ENCODE peak calls at places on chromosomes 1 and 21, in seven cellular contexts. I is HCT116; R is CD4-positive, alpha-beta memory T cell; V is CD8-positive, alpha-beta T cell; T is uterus; F is tibial nerve; S is cardiac muscle cell. X is an unnamed sample. For H3K27me3, the result is how much of the 10 kb centered on the place peaks cover.

GRCh38 chr1:37438037-37438970 is 36.1 kb upstream of the ZC3H12A start:
- DNase-seq in I (no peak), S (no peak), F (no peak), V (no peak), R (no peak), T (no peak), X (no peak)

GRCh38 chr1:169003864-169004516 is 102.5 kb upstream of the ATP1B1 start:
- DNase-seq in I (no peak), R (no peak), F (no peak), T (no peak), V (no peak), S (peak), X (no peak)

GRCh38 chr21:44871576-44872265 is 1.8 kb downstream of the PTTG1IP start:
- DNase-seq in I (no peak), F (no peak), V (no peak), T (no peak), S (peak), R (no peak), X (no peak)

GRCh38 chr1:103489881-103490280 is 35.6 kb upstream of the RNPC3 start:
- DNase-seq in V (no peak), F (no peak), S (no peak), R (no peak), I (no peak), T (no peak), X (no peak)

GRCh38 chr1:87202922-87203655 is 125.6 kb upstream of the LMO4 start:
- DNase-seq in S (no peak), V (no peak), R (no peak), F (no peak), I (no peak), T (no peak), X (no peak)

GRCh38 chr1:32742132-32742947 is 39.8 kb upstream of the SYNC start:
- DNase-seq in S (no peak), R (no peak), T (peak), F (no peak), V (no peak), I (no peak), X (no peak)

GRCh38 chr1:109314805-109315204 is 8.0 kb upstream of the MYBPHL start:
- DNase-seq in F (no peak), I (no peak), S (peak), R (no peak), T (no peak), V (no peak), X (no peak)

GRCh38 chr1:181423301-181423918 is 59.9 kb upstream of the CACNA1E start:
- DNase-seq in R (peak), V (no peak), F (no peak), I (peak), S (peak), T (no peak), X (peak)

GRCh38 chr1:162857850-162858249 is 3.1 kb downstream of the CCDC190 start:
- DNase-seq in F (no peak), I (no peak), S (peak), V (no peak), R (no peak), T (no peak), X (no peak)

GRCh38 chr1:62774006-62774405 is 9.9 kb upstream of the ATG4C start:
- DNase-seq in R (no peak), S (no peak), I (no peak), V (no peak), T (no peak), F (no peak), X (no peak)

GRCh38 chr1:54310439-54311328 is 95.5 kb downstream of the SSBP3 start:
- DNase-seq in S (peak), V (no peak), I (peak), F (no peak), T (no peak), R (no peak), X (peak)

GRCh38 chr1:57111210-57111609 is 145.4 kb upstream of the C8B start:
- DNase-seq in V (no peak), R (no peak), T (no peak), F (no peak), S (no peak), I (no peak), X (no peak)

GRCh38 chr1:198387587-198387986 is 152.9 kb downstream of the ATP6V1G3 start:
- DNase-seq in F (no peak), S (peak), T (no peak), R (no peak), I (no peak), V (no peak), X (no peak)

GRCh38 chr1:243488459-243489163 is 232.8 kb downstream of the SDCCAG8 start:
- DNase-seq in T (no peak), I (no peak), F (no peak), R (no peak), S (no peak), V (no peak), X (no peak)

GRCh38 chr1:63793741-63794240 is 20.0 kb downstream of the ROR1 start:
- DNase-seq in I (no peak), F (no peak), R (no peak), T (no peak), S (no peak), V (no peak), X (no peak)

GRCh38 chr1:105793541-105794146 is 1262.8 kb upstream of the PRMT6 start:
- DNase-seq in T (no peak), I (no peak), R (no peak), V (no peak), S (peak), F (no peak), X (peak)

GRCh38 chr21:39220150-39220549 is 36.9 kb upstream of the PSMG1 start:
- DNase-seq in F (no peak), V (no peak), R (no peak), I (no peak), T (no peak), S (no peak), X (no peak)

GRCh38 chr1:59278780-59279354 is 18.0 kb upstream of the FGGY start:
- DNase-seq in V (no peak), F (no peak), S (no peak), T (no peak), I (no peak), R (no peak), X (no peak)

GRCh38 chr1:111054656-111055055 is 85.2 kb downstream of the DRAM2 start:
- DNase-seq in I (no peak), S (no peak), R (no peak), V (no peak), F (no peak), T (no peak), X (no peak)

GRCh38 chr21:37558676-37559204 is 192.2 kb downstream of the DYRK1A start:
- DNase-seq in V (no peak), S (no peak), R (no peak), F (no peak), I (no peak), T (no peak), X (no peak)

GRCh38 chr1:211198111-211198510 is 61.1 kb upstream of the RCOR3 start:
- DNase-seq in R (no peak), F (no peak), S (peak), V (no peak), T (no peak), I (no peak), X (no peak)

GRCh38 chr1:29629401-29629800 is 393.1 kb downstream of the PTPRU start:
- DNase-seq in F (no peak), T (no peak), R (no peak), V (no peak), I (no peak), S (no peak), X (no peak)

GRCh38 chr1:1432566-1432950 is 2.9 kb upstream of the VWA1 start:
- DNase-seq in V (no peak), I (no peak), F (no peak), T (no peak), S (no peak), R (no peak), X (no peak)

GRCh38 chr1:59502009-59502691 is 205.3 kb downstream of the FGGY start:
- DNase-seq in S (peak), R (no peak), F (no peak), V (no peak), T (no peak), I (no peak), X (no peak)

GRCh38 chr1:244074559-244075171 is 23.6 kb downstream of the ZBTB18 start:
- DNase-seq in S (no peak), V (peak), R (peak), F (no peak), I (no peak), T (no peak), X (no peak)

GRCh38 chr1:39195166-39196111 is 9.1 kb upstream of the MACF1 start:
- DNase-seq in F (no peak), S (peak), T (no peak), V (no peak), I (no peak), R (peak), X (no peak)

GRCh38 chr1:42348498-42348897 is 13.5 kb upstream of the FOXJ3 start:
- DNase-seq in S (no peak), V (no peak), F (no peak), R (no peak), T (no peak), I (no peak), X (peak)

GRCh38 chr1:223683586-223684487 is 18.3 kb upstream of the CAPN8 start:
- DNase-seq in V (peak), S (peak), F (no peak), R (peak), I (no peak), T (no peak), X (peak)

GRCh38 chr1:244211559-244211944 is 160.5 kb downstream of the ZBTB18 start:
- DNase-seq in S (peak), F (no peak), R (no peak), I (no peak), V (no peak), T (peak), X (no peak)

DNA sequence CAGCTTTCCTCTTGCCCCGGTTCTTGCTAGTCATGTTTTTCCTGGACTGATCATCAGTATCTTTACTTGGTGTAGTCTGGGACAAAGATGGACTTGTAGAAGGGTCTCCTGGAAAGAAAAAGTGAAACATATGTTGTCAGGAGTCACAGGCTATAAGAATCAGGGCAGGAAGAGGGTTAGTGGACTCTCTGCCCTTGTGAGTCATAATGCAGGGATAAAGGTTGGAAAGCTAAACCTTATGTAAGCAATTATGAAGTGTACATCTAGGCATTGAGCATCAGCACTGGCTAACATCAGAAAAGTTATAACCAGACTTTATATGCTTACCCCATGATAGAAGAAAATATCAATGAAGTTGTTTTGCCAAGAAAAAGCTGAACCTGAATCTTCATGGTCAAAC is 51.2 kb downstream of the XKR8 start:
- DNase-seq in F (no peak), V (no peak), I (no peak), T (no peak), R (no peak), S (no peak), X (no peak)
- H3K27ac ChIP-seq in F (no peak), V (no peak), I (no peak), T (no peak), R (no peak), S (no peak), X (no peak)

GRCh38 chr1:10965621-10966226 is 46.7 kb upstream of the TARDBP start:
- DNase-seq in I (no peak), F (peak), R (peak), V (no peak), S (peak), T (no peak), X (no peak)
- H3K27me3 ChIP-seq in I (under half), F (under half), R (under half), V (under half), S (under half), T (under half), X (under half)

GRCh38 chr1:6262570-6263420 is 1.9 kb upstream of the GPR153 start:
- DNase-seq in V (no peak), F (no peak), T (peak), I (no peak), R (no peak), S (peak), X (no peak)

GRCh38 chr1:6260433-6260934 is 414 bp downstream of the GPR153 start:
- DNase-seq in T (peak), I (no peak), R (no peak), F (no peak), V (no peak), S (no peak), X (peak)

GRCh38 chr1:6259491-6260362 is 1.2 kb downstream of the GPR153 start:
- DNase-seq in I (peak), R (peak), V (peak), F (peak), T (peak), S (peak), X (peak)

GRCh38 chr1:6261615-6261995 is 707 bp upstream of the GPR153 start:
- DNase-seq in I (no peak), R (no peak), T (no peak), V (no peak), F (no peak), S (no peak), X (peak)

DNA sequence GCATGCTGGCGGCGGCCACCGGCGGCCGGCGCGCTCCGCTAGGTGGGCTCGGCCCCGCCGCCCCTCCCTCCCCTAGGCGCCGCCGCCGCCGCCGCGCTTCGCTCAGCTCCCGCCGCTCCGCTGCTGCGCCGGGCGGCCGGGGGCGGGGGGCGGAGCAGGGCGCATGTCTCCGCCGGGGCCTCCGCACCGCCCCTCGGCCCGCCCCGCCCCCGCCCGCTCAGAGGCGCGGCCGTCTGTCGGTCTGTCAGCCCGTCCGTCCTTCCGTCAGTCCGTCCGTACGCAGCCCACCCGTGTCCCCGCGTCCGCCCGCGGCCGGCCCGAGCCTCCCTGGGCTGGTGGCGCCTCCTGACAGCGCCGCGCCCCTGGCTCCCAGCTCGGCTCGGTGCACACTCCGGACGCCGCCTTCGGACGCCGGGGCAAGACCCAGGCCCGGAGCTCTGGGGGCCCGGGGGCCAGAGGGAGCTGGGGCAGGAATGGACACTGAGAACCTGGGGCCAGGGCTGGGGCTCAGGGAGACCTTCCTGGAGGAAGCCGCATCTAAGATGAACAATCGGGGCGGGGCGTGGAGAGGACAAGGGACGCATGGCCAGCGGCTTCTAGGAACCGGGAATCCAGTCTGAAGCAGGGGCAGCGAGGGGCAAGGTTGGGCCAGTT is at the start of gene GPR153:
- DNase-seq in S (peak), V (no peak), R (peak), T (peak), I (no peak), F (no peak), X (peak)
- H3K27ac ChIP-seq in S (no peak), V (no peak), R (no peak), T (peak), I (peak), F (peak), X (no peak)

DNA sequence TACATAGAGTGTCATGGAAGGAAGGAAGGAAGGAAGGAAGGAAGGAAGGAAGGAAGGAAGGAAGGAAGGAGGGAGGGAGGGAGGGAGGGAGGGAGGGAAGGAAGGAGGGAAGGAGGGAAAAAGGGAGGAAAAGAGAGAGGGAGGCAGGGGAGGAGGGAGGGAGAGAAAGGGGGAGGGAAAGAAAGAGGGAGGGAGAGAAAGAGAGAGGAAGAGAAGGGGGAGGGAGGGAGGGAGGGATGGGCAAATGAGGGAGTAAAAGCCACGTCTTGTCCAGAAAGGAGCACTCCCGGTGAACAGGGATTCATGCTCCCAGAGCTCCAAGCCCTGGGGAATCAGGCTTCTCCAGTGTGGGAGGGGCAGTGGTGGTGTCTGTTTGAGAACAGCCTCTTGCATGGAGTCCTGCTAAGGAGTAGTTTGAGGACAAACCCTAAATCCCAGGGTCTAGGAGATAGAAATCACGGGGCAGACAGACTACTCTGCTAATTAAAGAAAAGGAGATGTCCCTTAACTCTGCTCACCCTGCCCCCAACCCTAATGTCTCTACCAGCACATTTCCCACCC is 71.6 kb downstream of the TAS1R2 start:
- DNase-seq in S (no peak), F (no peak), R (no peak), V (no peak), I (no peak), T (no peak), X (no peak)
- H3K27me3 ChIP-seq in S (under half), F (under half), R (under half), V (under half), I (under half), T (under half), X (under half)

GRCh38 chr21:33936221-33937038 is 20.8 kb upstream of the ATP5PO start:
- DNase-seq in T (no peak), S (no peak), F (no peak), V (no peak), R (peak), I (no peak), X (no peak)
- H3K27ac ChIP-seq in T (no peak), S (peak), F (no peak), V (peak), R (peak), I (no peak), X (no peak)

DNA sequence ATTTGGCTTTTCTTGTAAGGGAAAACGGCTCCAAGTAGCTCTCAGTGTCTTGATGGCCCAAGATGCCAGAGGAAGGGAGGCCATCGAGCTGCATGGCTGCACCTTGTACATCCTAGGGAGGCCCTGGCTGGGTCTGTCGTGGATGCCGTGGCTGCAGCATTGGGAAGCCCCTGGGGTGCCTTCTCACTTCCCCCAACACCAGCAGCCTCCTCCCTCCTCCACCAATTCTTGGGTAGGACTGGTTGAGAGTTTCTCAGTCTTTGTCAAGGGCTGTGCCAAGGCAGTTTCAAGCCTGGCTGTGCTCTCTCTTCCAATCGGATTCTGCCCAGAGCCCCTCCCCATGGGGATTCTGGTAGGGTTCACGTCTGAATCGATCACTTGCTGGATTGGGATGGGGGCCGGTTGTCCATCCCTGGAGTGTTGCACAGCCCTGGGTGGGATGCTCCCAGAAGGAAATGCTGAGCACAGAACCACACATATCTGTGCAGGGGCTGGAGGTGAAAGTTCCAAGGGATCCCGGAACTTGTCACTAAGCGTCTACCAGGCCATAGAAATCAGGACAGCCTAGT is 14.0 kb upstream of the SPSB1 start:
- DNase-seq in I (no peak), F (no peak), V (no peak), T (no peak), S (no peak), R (no peak), X (no peak)
- H3K27me3 ChIP-seq in I (under half), F (under half), V (under half), T (under half), S (under half), R (under half), X (under half)

DNA sequence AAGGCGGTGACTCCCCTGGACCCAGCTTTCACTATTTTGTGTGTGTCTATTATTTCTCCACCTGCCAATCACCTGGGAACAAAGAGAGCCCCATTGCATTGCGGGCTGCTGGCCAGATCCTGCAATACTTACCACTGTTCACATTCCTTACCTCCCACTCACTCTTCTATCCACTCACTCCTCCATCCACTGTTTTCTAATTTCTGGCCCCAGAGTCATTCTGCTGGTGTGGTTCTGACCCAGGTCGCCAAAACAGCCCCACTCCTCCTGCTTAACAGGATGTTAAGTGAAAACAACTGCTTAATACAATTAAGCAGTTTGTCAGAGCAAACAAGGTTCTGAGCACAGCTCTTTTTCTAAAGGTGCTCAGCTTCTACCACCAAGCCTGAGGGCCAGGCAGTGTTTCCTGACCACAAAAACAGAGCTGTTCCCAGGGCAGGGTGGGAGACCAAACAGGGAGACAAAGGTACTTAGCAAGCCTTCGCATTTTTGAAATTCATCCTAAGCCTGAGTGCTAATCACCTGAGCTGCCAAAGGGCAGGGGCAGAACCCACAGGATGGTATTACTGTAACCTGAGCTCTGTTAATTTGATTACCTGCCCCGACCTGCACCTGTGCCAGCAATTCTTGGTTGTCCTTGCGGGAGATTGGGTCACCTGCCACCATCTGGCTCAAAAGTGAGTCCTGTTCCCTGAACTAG is 38.5 kb upstream of the EFCAB14 start:
- DNase-seq in T (no peak), I (no peak), V (no peak), S (peak), F (no peak), R (no peak), X (no peak)
- H3K27ac ChIP-seq in T (no peak), I (no peak), V (no peak), S (no peak), F (no peak), R (no peak), X (no peak)

X was measured in Karpas-422.